ENCODE peak calls at places on chromosomes 16 and 17, in seven cellular contexts. One of them, this sample, is unnamed.

GRCh38 chr16:17850626-17851265 is 380.0 kb upstream of the XYLT1 start:
- DNase-seq in choroid plexus epithelial cell: no peak
- DNase-seq in lung: no peak
- DNase-seq in stimulated activated CD4-positive, alpha-beta T cell treated with anti-CD3 and anti-CD28 coated beads, TNF-alpha, amount 100 ng/mL, for 1 hour: no peak
- DNase-seq in cortex of kidney: no peak
- DNase-seq in body of pancreas: no peak
- DNase-seq in activated T-cell treated with anti-CD3 and anti-CD28 coated beads for 24 hours: no peak
- DNase-seq in this sample: no peak

GRCh38 chr17:67044016-67044772 is at the start of gene CACNG1:
- DNase-seq in choroid plexus epithelial cell: no peak
- DNase-seq in lung: no peak
- DNase-seq in stimulated activated CD4-positive, alpha-beta T cell treated with anti-CD3 and anti-CD28 coated beads, TNF-alpha, amount 100 ng/mL, for 1 hour: no peak
- DNase-seq in cortex of kidney: no peak
- DNase-seq in body of pancreas: no peak
- DNase-seq in activated T-cell treated with anti-CD3 and anti-CD28 coated beads for 24 hours: no peak
- DNase-seq in this sample: no peak

GRCh38 chr17:51857052-51857593 is 301.4 kb downstream of the CA10 start:
- DNase-seq in choroid plexus epithelial cell: no peak
- DNase-seq in lung: no peak
- DNase-seq in stimulated activated CD4-positive, alpha-beta T cell treated with anti-CD3 and anti-CD28 coated beads, TNF-alpha, amount 100 ng/mL, for 1 hour: no peak
- DNase-seq in cortex of kidney: no peak
- DNase-seq in body of pancreas: no peak
- DNase-seq in activated T-cell treated with anti-CD3 and anti-CD28 coated beads for 24 hours: no peak
- DNase-seq in this sample: no peak

GRCh38 chr17:49822829-49823228 is 25.0 kb downstream of the TAC4 start:
- DNase-seq in choroid plexus epithelial cell: no peak
- DNase-seq in lung: no peak
- DNase-seq in stimulated activated CD4-positive, alpha-beta T cell treated with anti-CD3 and anti-CD28 coated beads, TNF-alpha, amount 100 ng/mL, for 1 hour: no peak
- DNase-seq in cortex of kidney: no peak
- DNase-seq in body of pancreas: no peak
- DNase-seq in activated T-cell treated with anti-CD3 and anti-CD28 coated beads for 24 hours: no peak
- DNase-seq in this sample: peak; percentile 76

GRCh38 chr17:17780941-17781590 is 55.7 kb downstream of the SREBF1 start:
- DNase-seq in choroid plexus epithelial cell: peak; percentile 79
- DNase-seq in lung: no peak
- DNase-seq in stimulated activated CD4-positive, alpha-beta T cell treated with anti-CD3 and anti-CD28 coated beads, TNF-alpha, amount 100 ng/mL, for 1 hour: no peak
- DNase-seq in cortex of kidney: no peak
- DNase-seq in body of pancreas: no peak
- DNase-seq in activated T-cell treated with anti-CD3 and anti-CD28 coated beads for 24 hours: no peak
- DNase-seq in this sample: no peak

GRCh38 chr17:41638194-41638593 is 13.8 kb upstream of the KRT17 start:
- DNase-seq in choroid plexus epithelial cell: no peak
- DNase-seq in lung: no peak
- DNase-seq in stimulated activated CD4-positive, alpha-beta T cell treated with anti-CD3 and anti-CD28 coated beads, TNF-alpha, amount 100 ng/mL, for 1 hour: no peak
- DNase-seq in cortex of kidney: no peak
- DNase-seq in body of pancreas: no peak
- DNase-seq in activated T-cell treated with anti-CD3 and anti-CD28 coated beads for 24 hours: no peak
- DNase-seq in this sample: no peak

GRCh38 chr16:13421726-13422125 is 498.2 kb upstream of the ERCC4 start:
- DNase-seq in choroid plexus epithelial cell: no peak
- DNase-seq in lung: no peak
- DNase-seq in stimulated activated CD4-positive, alpha-beta T cell treated with anti-CD3 and anti-CD28 coated beads, TNF-alpha, amount 100 ng/mL, for 1 hour: no peak
- DNase-seq in cortex of kidney: no peak
- DNase-seq in body of pancreas: no peak
- DNase-seq in activated T-cell treated with anti-CD3 and anti-CD28 coated beads for 24 hours: no peak
- DNase-seq in this sample: no peak

GRCh38 chr16:11367483-11367906 is 22.2 kb downstream of the RMI2 start:
- DNase-seq in choroid plexus epithelial cell: no peak
- DNase-seq in lung: no peak
- DNase-seq in stimulated activated CD4-positive, alpha-beta T cell treated with anti-CD3 and anti-CD28 coated beads, TNF-alpha, amount 100 ng/mL, for 1 hour: no peak
- DNase-seq in cortex of kidney: no peak
- DNase-seq in body of pancreas: no peak
- DNase-seq in activated T-cell treated with anti-CD3 and anti-CD28 coated beads for 24 hours: no peak
- DNase-seq in this sample: no peak

GRCh38 chr16:55019419-55020131 is 88.9 kb downstream of the IRX5 start:
- DNase-seq in choroid plexus epithelial cell: no peak
- DNase-seq in lung: no peak
- DNase-seq in stimulated activated CD4-positive, alpha-beta T cell treated with anti-CD3 and anti-CD28 coated beads, TNF-alpha, amount 100 ng/mL, for 1 hour: no peak
- DNase-seq in cortex of kidney: no peak
- DNase-seq in body of pancreas: no peak
- DNase-seq in activated T-cell treated with anti-CD3 and anti-CD28 coated beads for 24 hours: no peak
- DNase-seq in this sample: no peak

GRCh38 chr17:15233022-15233805 is 31.9 kb downstream of the PMP22 start:
- DNase-seq in choroid plexus epithelial cell: peak; percentile 72
- DNase-seq in lung: no peak
- DNase-seq in stimulated activated CD4-positive, alpha-beta T cell treated with anti-CD3 and anti-CD28 coated beads, TNF-alpha, amount 100 ng/mL, for 1 hour: no peak
- DNase-seq in cortex of kidney: no peak
- DNase-seq in body of pancreas: no peak
- DNase-seq in activated T-cell treated with anti-CD3 and anti-CD28 coated beads for 24 hours: no peak
- DNase-seq in this sample: no peak

GRCh38 chr16:81624718-81625543 is 154.2 kb upstream of the PLCG2 start:
- DNase-seq in choroid plexus epithelial cell: no peak
- DNase-seq in lung: no peak
- DNase-seq in stimulated activated CD4-positive, alpha-beta T cell treated with anti-CD3 and anti-CD28 coated beads, TNF-alpha, amount 100 ng/mL, for 1 hour: no peak
- DNase-seq in cortex of kidney: no peak
- DNase-seq in body of pancreas: no peak
- DNase-seq in activated T-cell treated with anti-CD3 and anti-CD28 coated beads for 24 hours: no peak
- DNase-seq in this sample: no peak

GRCh38 chr17:64202683-64203430 is 60.2 kb downstream of the TEX2 start:
- DNase-seq in choroid plexus epithelial cell: peak; percentile 84
- DNase-seq in lung: no peak
- DNase-seq in stimulated activated CD4-positive, alpha-beta T cell treated with anti-CD3 and anti-CD28 coated beads, TNF-alpha, amount 100 ng/mL, for 1 hour: no peak
- DNase-seq in cortex of kidney: no peak
- DNase-seq in body of pancreas: no peak
- DNase-seq in activated T-cell treated with anti-CD3 and anti-CD28 coated beads for 24 hours: no peak
- DNase-seq in this sample: no peak

GRCh38 chr17:82440991-82441627 is 9.4 kb downstream of the CYBC1 start:
- DNase-seq in choroid plexus epithelial cell: peak; percentile 57
- DNase-seq in lung: no peak
- DNase-seq in stimulated activated CD4-positive, alpha-beta T cell treated with anti-CD3 and anti-CD28 coated beads, TNF-alpha, amount 100 ng/mL, for 1 hour: no peak
- DNase-seq in cortex of kidney: no peak
- DNase-seq in body of pancreas: peak; percentile 19
- DNase-seq in activated T-cell treated with anti-CD3 and anti-CD28 coated beads for 24 hours: no peak
- DNase-seq in this sample: no peak

GRCh38 chr17:49439673-49440571 is 25.2 kb upstream of the PHB1 start:
- DNase-seq in choroid plexus epithelial cell: peak; percentile 13
- DNase-seq in lung: no peak
- DNase-seq in stimulated activated CD4-positive, alpha-beta T cell treated with anti-CD3 and anti-CD28 coated beads, TNF-alpha, amount 100 ng/mL, for 1 hour: no peak
- DNase-seq in cortex of kidney: no peak
- DNase-seq in body of pancreas: no peak
- DNase-seq in activated T-cell treated with anti-CD3 and anti-CD28 coated beads for 24 hours: no peak
- DNase-seq in this sample: no peak

GRCh38 chr17:78340183-78340955 is 19.5 kb downstream of the SOCS3 start:
- DNase-seq in choroid plexus epithelial cell: no peak
- DNase-seq in lung: no peak
- DNase-seq in stimulated activated CD4-positive, alpha-beta T cell treated with anti-CD3 and anti-CD28 coated beads, TNF-alpha, amount 100 ng/mL, for 1 hour: no peak
- DNase-seq in cortex of kidney: no peak
- DNase-seq in body of pancreas: no peak
- DNase-seq in activated T-cell treated with anti-CD3 and anti-CD28 coated beads for 24 hours: no peak
- DNase-seq in this sample: no peak

GRCh38 chr17:65231086-65231485 is 93.9 kb downstream of the RGS9 start:
- DNase-seq in choroid plexus epithelial cell: peak; percentile 21
- DNase-seq in lung: no peak
- DNase-seq in stimulated activated CD4-positive, alpha-beta T cell treated with anti-CD3 and anti-CD28 coated beads, TNF-alpha, amount 100 ng/mL, for 1 hour: no peak
- DNase-seq in cortex of kidney: no peak
- DNase-seq in body of pancreas: no peak
- DNase-seq in activated T-cell treated with anti-CD3 and anti-CD28 coated beads for 24 hours: no peak
- DNase-seq in this sample: no peak

GRCh38 chr16:50314665-50315064 is 48.3 kb downstream of the ADCY7 start:
- DNase-seq in choroid plexus epithelial cell: no peak
- DNase-seq in lung: no peak
- DNase-seq in stimulated activated CD4-positive, alpha-beta T cell treated with anti-CD3 and anti-CD28 coated beads, TNF-alpha, amount 100 ng/mL, for 1 hour: no peak
- DNase-seq in cortex of kidney: no peak
- DNase-seq in body of pancreas: no peak
- DNase-seq in activated T-cell treated with anti-CD3 and anti-CD28 coated beads for 24 hours: no peak
- DNase-seq in this sample: no peak

GRCh38 chr16:27367463-27368357 is 34.3 kb upstream of the IL21R start:
- DNase-seq in choroid plexus epithelial cell: peak; percentile 84
- DNase-seq in lung: peak; percentile 78
- DNase-seq in stimulated activated CD4-positive, alpha-beta T cell treated with anti-CD3 and anti-CD28 coated beads, TNF-alpha, amount 100 ng/mL, for 1 hour: peak; percentile 80
- DNase-seq in cortex of kidney: no peak
- DNase-seq in body of pancreas: peak; percentile 80
- DNase-seq in activated T-cell treated with anti-CD3 and anti-CD28 coated beads for 24 hours: peak; percentile 86
- DNase-seq in this sample: peak; percentile 92

GRCh38 chr17:45288825-45289224 is 26.9 kb upstream of the SPATA32 start:
- DNase-seq in choroid plexus epithelial cell: no peak
- DNase-seq in lung: no peak
- DNase-seq in stimulated activated CD4-positive, alpha-beta T cell treated with anti-CD3 and anti-CD28 coated beads, TNF-alpha, amount 100 ng/mL, for 1 hour: no peak
- DNase-seq in cortex of kidney: no peak
- DNase-seq in body of pancreas: peak; percentile 45
- DNase-seq in activated T-cell treated with anti-CD3 and anti-CD28 coated beads for 24 hours: no peak
- DNase-seq in this sample: no peak

This sample was measured in right atrium auricular region.